ENCODE peak calls at places on chromosomes 3 and 15, in six cellular contexts. K, F, A, T, G and R are unnamed samples.

GRCh38 chr3:195195321-195196209 is 75.4 kb downstream of the XXYLT1 start:
- DNase-seq in F (no peak), K (no peak), G (no peak), A (no peak), T (no peak), R (no peak)

GRCh38 chr15:79615754-79616153 is 183.6 kb downstream of the MINAR1 start:
- DNase-seq in T (no peak), F (no peak), K (no peak), G (no peak), A (no peak), R (no peak)

GRCh38 chr3:41987627-41988026 is 25.7 kb upstream of the ULK4 start:
- DNase-seq in G (no peak), T (no peak), K (no peak), A (no peak), F (no peak), R (no peak)

GRCh38 chr3:191980443-191980842 is 519.5 kb downstream of the PYDC2 start:
- DNase-seq in F (no peak), G (no peak), K (no peak), T (no peak), A (no peak), R (no peak)

GRCh38 chr3:120496278-120496975 is 45.6 kb upstream of the FSTL1 start:
- DNase-seq in K (peak), A (peak), F (no peak), T (no peak), G (no peak), R (no peak)

GRCh38 chr15:67479781-67480180 is 41.1 kb upstream of the C15orf61 start:
- DNase-seq in F (no peak), A (no peak), G (no peak), K (no peak), T (no peak), R (no peak)

GRCh38 chr3:142863010-142863787 is 25.7 kb downstream of the PCOLCE2 start:
- DNase-seq in A (no peak), G (no peak), K (peak), F (no peak), T (no peak), R (no peak)

GRCh38 chr3:137263982-137264777 is 306.4 kb downstream of the IL20RB start:
- DNase-seq in G (no peak), T (peak), K (no peak), F (no peak), A (no peak), R (no peak)

GRCh38 chr3:51718547-51719412 is 11.9 kb downstream of the GRM2 start:
- DNase-seq in G (peak), F (no peak), T (peak), A (peak), K (peak), R (peak)

GRCh38 chr15:43872416-43873020 is 45.7 kb downstream of the WDR76 start:
- DNase-seq in T (peak), F (no peak), G (no peak), A (peak), K (peak), R (no peak)